ENCODE peak calls at places on chromosomes 4 and X, in four cellular contexts. S, L, H and B are unnamed samples.
A peak's percentile ranks its signal among the peaks of the same experiment; 100 is the strongest.

GRCh38 chrX:149630681-149631292 is 805 bp downstream of the TMEM185A start:
- DNase-seq in S (peak; percentile 33), H (peak; percentile 15), L (peak; percentile 18), B (no peak)

GRCh38 chrX:17405225-17405969 is 30.4 kb downstream of the NHS start:
- DNase-seq in S (no peak), L (peak; percentile 1), H (peak; percentile 51), B (no peak)

GRCh38 chr4:88697113-88697512 is 516 bp downstream of the NAP1L5 start:
- DNase-seq in H (no peak), S (peak; percentile 9), L (no peak), B (no peak)

GRCh38 chr4:113077611-113078010 is 28.2 kb downstream of the ANK2 start:
- DNase-seq in L (no peak), S (no peak), H (no peak), B (no peak)

GRCh38 chrX:39580043-39580442 is 517.7 kb downstream of the BCOR start:
- DNase-seq in S (no peak), L (no peak), H (no peak), B (no peak)

GRCh38 chr4:140996757-140997156 is 136.5 kb downstream of the RNF150 start:
- DNase-seq in L (no peak), H (no peak), S (no peak), B (no peak)

GRCh38 chr4:76736434-76736833 is 161.5 kb downstream of the SOWAHB start:
- DNase-seq in L (no peak), H (no peak), S (no peak), B (no peak)

GRCh38 chrX:31223817-31224216 is 152.0 kb upstream of the FTHL17 start:
- DNase-seq in H (no peak), L (no peak), S (peak; percentile 6), B (no peak)

GRCh38 chrX:48676893-48677270 is 6.7 kb upstream of the WAS start:
- DNase-seq in S (no peak), H (peak; percentile 10), L (no peak), B (peak; percentile 19)

GRCh38 chr4:144179152-144179739 is 38.7 kb upstream of the GYPA start:
- DNase-seq in H (no peak), L (no peak), S (peak; percentile 18), B (no peak)

GRCh38 chrX:109472939-109473713 is 8.8 kb downstream of the GUCY2F start:
- DNase-seq in L (peak; percentile 42), S (peak; percentile 42), H (no peak), B (peak; percentile 50)
- TF ChIP-seq NR3C1 in L (no peak), S (no peak), H (no peak), B (no peak)

GRCh38 chr4:53016099-53016498 is 154.0 kb downstream of the RASL11B start:
- DNase-seq in L (no peak), H (no peak), S (no peak), B (no peak)
- TF ChIP-seq NR3C1 in L (no peak), H (no peak), S (no peak), B (no peak)

GRCh38 chr4:4386296-4386735 is 586 bp upstream of the NSG1 start:
- DNase-seq in S (no peak), H (no peak), L (no peak), B (peak; percentile 30)

GRCh38 chr4:4385729-4386295 is 1.1 kb upstream of the NSG1 start:
- DNase-seq in H (no peak), L (no peak), S (no peak), B (no peak)

GRCh38 chr4:4387531-4388311 is 819 bp downstream of the NSG1 start:
- DNase-seq in L (no peak), H (no peak), S (no peak), B (peak; percentile 32)

GRCh38 chr4:4388418-4388817 is 1.5 kb downstream of the NSG1 start:
- DNase-seq in S (no peak), H (no peak), L (no peak), B (no peak)

DNA sequence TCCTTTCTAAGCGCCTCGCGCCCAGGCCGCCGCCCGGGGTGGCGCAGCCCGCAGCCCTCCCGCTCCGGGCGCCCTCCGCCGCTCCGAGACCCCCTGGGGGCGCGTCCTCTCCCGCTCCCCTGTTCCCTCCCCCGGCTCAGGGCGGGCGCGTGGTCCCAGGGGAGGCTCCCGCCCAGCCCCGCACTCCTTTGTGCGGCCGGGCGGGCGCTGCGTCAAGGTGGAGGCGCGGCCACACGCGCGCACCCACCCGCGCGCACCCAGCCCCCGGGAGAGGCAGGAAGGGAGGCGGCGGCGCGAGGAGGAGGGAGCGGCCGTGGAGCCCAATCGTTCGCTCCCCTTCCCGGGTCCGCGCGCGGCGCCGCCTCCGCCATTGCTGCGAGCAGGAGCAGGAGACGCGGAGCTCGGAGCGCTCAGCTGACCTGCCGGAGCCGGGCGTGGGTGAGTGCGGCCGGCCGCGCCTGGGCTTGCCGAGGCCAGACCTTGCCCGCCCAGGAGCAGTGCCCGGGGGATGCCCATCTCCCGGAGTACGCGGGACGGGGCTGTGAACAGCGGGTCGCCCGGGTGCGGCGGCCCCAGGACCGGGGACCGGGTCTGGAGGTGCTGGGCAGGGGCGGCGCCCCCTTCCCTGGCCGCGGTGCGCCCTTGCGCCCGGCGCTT is at the start of gene NSG1:
- DNase-seq in S (no peak), L (no peak), H (no peak), B (peak; percentile 47)
- TF ChIP-seq NR3C1 in S (no peak), L (no peak), H (no peak), B (no peak)

GRCh38 chrX:15158350-15158735 is 111.5 kb downstream of the ASB9 start:
- DNase-seq in H (no peak), S (no peak), L (no peak), B (no peak)
- TF ChIP-seq NR3C1 in H (no peak), S (no peak), L (no peak), B (no peak)

GRCh38 chr4:145694929-145695328 is 15.0 kb downstream of the C4orf51 start:
- DNase-seq in H (no peak), L (no peak), S (no peak), B (no peak)

GRCh38 chr4:145686991-145687390 is 7.0 kb downstream of the C4orf51 start:
- DNase-seq in S (no peak), H (no peak), L (no peak), B (no peak)

DNA sequence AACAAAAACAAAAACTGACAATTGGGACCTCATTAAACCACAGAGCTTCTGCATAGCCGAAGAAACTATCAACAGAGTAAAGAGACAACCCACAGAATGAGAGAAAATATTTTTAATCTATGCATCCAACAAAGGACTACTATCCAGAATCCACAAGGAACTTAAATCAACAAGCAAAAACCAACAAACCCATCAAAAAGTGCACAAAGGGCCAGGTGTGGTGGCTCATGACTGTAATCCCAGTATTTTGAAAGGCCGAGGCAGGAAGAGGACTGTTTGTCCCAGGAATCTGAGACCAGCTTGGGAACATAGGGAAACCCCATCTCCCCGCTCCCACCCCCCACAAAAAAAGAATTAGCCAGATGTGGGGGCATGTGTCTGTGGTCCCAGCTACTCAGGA is 10.7 kb downstream of the C4orf51 start:
- DNase-seq in H (no peak), S (no peak), L (peak; percentile 59), B (no peak)
- TF ChIP-seq NR3C1 in H (no peak), S (no peak), L (no peak), B (no peak)

GRCh38 chr4:176794651-176795050 is 1.9 kb upstream of the VEGFC start:
- DNase-seq in L (no peak), H (no peak), S (no peak), B (no peak)
- TF ChIP-seq NR3C1 in L (no peak), H (no peak), S (no peak), B (no peak)

GRCh38 chr4:48379587-48380140 is 38.3 kb downstream of the SLAIN2 start:
- DNase-seq in H (no peak), L (no peak), S (no peak), B (no peak)

GRCh38 chr4:48380583-48381167 is 39.3 kb downstream of the SLAIN2 start:
- DNase-seq in L (no peak), S (no peak), H (no peak), B (no peak)

GRCh38 chr4:48370260-48371134 is 29.2 kb downstream of the SLAIN2 start:
- DNase-seq in L (no peak), H (no peak), S (no peak), B (no peak)

GRCh38 chr4:48372272-48372671 is 30.9 kb downstream of the SLAIN2 start:
- DNase-seq in H (no peak), L (no peak), S (no peak), B (no peak)

DNA sequence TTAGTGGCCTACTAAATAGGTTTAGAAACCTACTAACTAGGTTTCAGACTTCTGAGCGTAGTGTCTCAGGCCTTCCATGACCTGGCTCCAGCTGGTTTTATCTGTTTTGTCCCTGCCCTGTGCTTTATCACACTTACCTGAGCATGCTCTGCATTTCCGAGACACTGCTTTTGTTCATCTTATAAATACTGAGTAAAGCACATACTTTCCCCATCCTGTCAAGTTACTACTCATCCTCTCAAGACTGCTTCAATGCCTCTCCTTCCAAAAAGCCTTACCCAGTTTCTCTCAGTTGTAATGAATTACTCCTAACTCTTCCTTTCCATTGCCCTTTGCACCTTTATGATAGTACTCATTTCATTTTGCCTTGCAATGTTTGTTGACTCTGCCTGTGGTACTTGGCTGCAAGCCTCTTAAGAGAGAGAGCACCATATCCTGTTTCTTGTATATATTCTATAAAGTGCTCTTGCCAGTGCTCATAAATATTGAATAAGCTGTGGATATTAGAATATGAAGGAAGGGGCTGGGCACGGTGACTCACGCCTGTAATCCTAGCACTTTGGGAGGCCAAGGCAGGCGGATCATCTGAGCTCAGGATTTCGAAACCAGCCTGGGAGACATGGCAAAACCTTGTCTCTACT is 34.4 kb downstream of the SLAIN2 start:
- DNase-seq in H (no peak), L (peak; percentile 58), S (no peak), B (no peak)
- TF ChIP-seq NR3C1 in H (no peak), L (no peak), S (no peak), B (no peak)